ENCODE peak calls at places on chromosomes 3 and 15, in six cellular contexts. N is brain microvascular endothelial cell, I is thoracic aorta, E is HFFc6, W is A549, M is H1. Y is an unnamed sample.

GRCh38 chr3:194070634-194071409 is 65.1 kb upstream of the HES1 start:
- DNase-seq in N (peak), I (peak), E (peak), W (peak), M (no peak), Y (peak)

GRCh38 chr3:160434071-160434470 is 15.5 kb downstream of the TRIM59 start:
- DNase-seq in N (peak), I (no peak), E (peak), W (no peak), M (no peak), Y (no peak)

GRCh38 chr15:73982251-73982962 is 9.7 kb downstream of the STOML1 start:
- DNase-seq in N (peak), I (peak), E (peak), W (no peak), M (no peak), Y (peak)

GRCh38 chr15:91950631-91951384 is 97.3 kb downstream of the SLCO3A1 start:
- DNase-seq in N (no peak), I (no peak), E (no peak), W (no peak), M (no peak), Y (no peak)

GRCh38 chr3:42025388-42026138 is 63.7 kb upstream of the ULK4 start:
- DNase-seq in N (peak), I (peak), E (peak), W (peak), M (no peak), Y (no peak)

GRCh38 chr15:78209646-78210348 is 24.6 kb downstream of the ACSBG1 start:
- DNase-seq in N (no peak), I (no peak), E (no peak), W (no peak), M (no peak), Y (peak)

GRCh38 chr15:58203537-58203936 is 65.4 kb downstream of the AQP9 start:
- DNase-seq in N (peak), I (no peak), E (peak), W (no peak), M (no peak), Y (no peak)

GRCh38 chr3:37686225-37686624 is 175.5 kb upstream of the CTDSPL start:
- DNase-seq in N (no peak), I (no peak), E (no peak), W (no peak), M (no peak), Y (no peak)

GRCh38 chr15:73691398-73691797 is 7.2 kb downstream of the CD276 start:
- DNase-seq in N (peak), I (peak), E (peak), W (no peak), M (no peak), Y (peak)

GRCh38 chr3:184156522-184156955 is 1.4 kb downstream of the DVL3 start:
- DNase-seq in N (peak), I (no peak), E (peak), W (no peak), M (no peak), Y (no peak)

GRCh38 chr3:29827756-29828155 is 546.9 kb downstream of the RBMS3 start:
- DNase-seq in N (no peak), I (no peak), E (peak), W (no peak), M (no peak), Y (no peak)

GRCh38 chr3:192802957-192803899 is 75.9 kb upstream of the FGF12 start:
- DNase-seq in N (peak), I (no peak), E (no peak), W (peak), M (no peak), Y (no peak)

GRCh38 chr3:139227165-139227564 is 116.7 kb upstream of the MRPS22 start:
- DNase-seq in N (no peak), I (no peak), E (no peak), W (no peak), M (no peak), Y (no peak)

GRCh38 chr3:5841609-5842008 is 654.1 kb downstream of the EDEM1 start:
- DNase-seq in N (no peak), I (no peak), E (no peak), W (no peak), M (no peak), Y (no peak)

GRCh38 chr3:47404955-47405790 is 24.4 kb downstream of the PTPN23 start:
- DNase-seq in N (no peak), I (no peak), E (no peak), W (no peak), M (no peak), Y (no peak)

GRCh38 chr15:45795487-45796069 is 160.7 kb downstream of the SQOR start:
- DNase-seq in N (peak), I (no peak), E (peak), W (peak), M (peak), Y (no peak)

GRCh38 chr3:184234671-184235380 is 5.4 kb downstream of the VWA5B2 start:
- DNase-seq in N (no peak), I (no peak), E (no peak), W (no peak), M (no peak), Y (peak)

GRCh38 chr3:144622845-144623244 is 651.2 kb downstream of the DIPK2A start:
- DNase-seq in N (no peak), I (no peak), E (no peak), W (no peak), M (no peak), Y (no peak)

GRCh38 chr15:40767838-40768491 is 1.8 kb upstream of the C15orf62 start:
- DNase-seq in N (no peak), I (no peak), E (no peak), W (no peak), M (no peak), Y (no peak)

GRCh38 chr3:79085166-79085565 is 682.6 kb downstream of the ROBO1 start:
- DNase-seq in N (no peak), I (no peak), E (no peak), W (no peak), M (no peak), Y (no peak)

GRCh38 chr3:14520967-14521366 is 19.2 kb downstream of the GRIP2 start:
- DNase-seq in N (no peak), I (no peak), E (no peak), W (no peak), M (no peak), Y (peak)

GRCh38 chr15:98174286-98174685 is 213.8 kb downstream of the ARRDC4 start:
- DNase-seq in N (no peak), I (no peak), E (peak), W (peak), M (no peak), Y (no peak)

GRCh38 chr3:185401319-185401955 is 38.5 kb downstream of the MAP3K13 start:
- DNase-seq in N (no peak), I (no peak), E (no peak), W (no peak), M (no peak), Y (no peak)

GRCh38 chr3:135134293-135134692 is 339.2 kb downstream of the EPHB1 start:
- DNase-seq in N (no peak), I (no peak), E (no peak), W (no peak), M (no peak), Y (no peak)

GRCh38 chr15:42348083-42348482 is 11.2 kb upstream of the CAPN3 start:
- DNase-seq in N (peak), I (no peak), E (peak), W (no peak), M (no peak), Y (no peak)

GRCh38 chr3:57949779-57950618 is 58.2 kb upstream of the FLNB start:
- DNase-seq in N (no peak), I (no peak), E (peak), W (peak), M (no peak), Y (no peak)

GRCh38 chr15:63338170-63338569 is 43.5 kb downstream of the CA12 start:
- DNase-seq in N (no peak), I (no peak), E (peak), W (no peak), M (no peak), Y (no peak)

GRCh38 chr3:181178991-181179390 is 189.5 kb upstream of the DNAJC19 start:
- DNase-seq in N (no peak), I (no peak), E (no peak), W (no peak), M (no peak), Y (no peak)

GRCh38 chr3:181173227-181173626 is 183.7 kb upstream of the DNAJC19 start:
- DNase-seq in N (no peak), I (no peak), E (no peak), W (no peak), M (no peak), Y (no peak)

DNA sequence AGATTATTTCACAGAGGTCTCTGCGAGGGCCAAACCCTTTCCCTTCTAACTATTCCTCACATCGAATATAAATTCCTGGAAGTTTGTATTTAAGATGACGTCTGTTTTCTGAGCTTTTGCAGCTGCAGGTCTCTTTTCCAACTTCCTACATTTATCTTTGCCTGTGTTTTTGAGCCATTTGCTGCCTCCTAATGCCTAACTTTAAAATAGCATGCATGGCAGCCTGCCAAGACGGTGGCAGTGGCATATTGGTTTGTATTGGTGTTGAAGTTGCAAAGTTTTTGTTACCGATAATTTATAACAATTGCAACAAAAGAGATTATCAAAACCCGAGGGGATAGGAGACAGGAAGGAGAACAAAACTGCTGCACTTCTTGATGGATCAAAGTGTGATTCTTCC is 187.1 kb upstream of the DNAJC19 start:
- DNase-seq in N (peak), I (peak), E (peak), W (peak), M (no peak), Y (no peak)
- TF ChIP-seq CTCF in N (peak), I (no peak), E (peak), W (peak), M (peak), Y (peak)

GRCh38 chr15:68517285-68517711 is 61.5 kb upstream of the CORO2B start:
- DNase-seq in N (no peak), I (no peak), E (peak), W (peak), M (no peak), Y (no peak)
- TF ChIP-seq CTCF in N (peak), I (peak), E (peak), W (no peak), M (peak), Y (no peak)

GRCh38 chr3:62667714-62668113 is 207.5 kb downstream of the CADPS start:
- DNase-seq in N (no peak), I (no peak), E (no peak), W (no peak), M (no peak), Y (no peak)

GRCh38 chr3:62670351-62670750 is 204.9 kb downstream of the CADPS start:
- DNase-seq in N (no peak), I (no peak), E (no peak), W (no peak), M (no peak), Y (no peak)

GRCh38 chr3:62669161-62669560 is 206.1 kb downstream of the CADPS start:
- DNase-seq in N (no peak), I (no peak), E (no peak), W (no peak), M (no peak), Y (no peak)

GRCh38 chr3:62662680-62663079 is 212.5 kb downstream of the CADPS start:
- DNase-seq in N (no peak), I (no peak), E (no peak), W (no peak), M (no peak), Y (no peak)

GRCh38 chr3:62665627-62666433 is 209.4 kb downstream of the CADPS start:
- DNase-seq in N (peak), I (no peak), E (peak), W (peak), M (peak), Y (peak)
- TF ChIP-seq CTCF in N (peak), I (peak), E (peak), W (peak), M (peak), Y (peak)

DNA sequence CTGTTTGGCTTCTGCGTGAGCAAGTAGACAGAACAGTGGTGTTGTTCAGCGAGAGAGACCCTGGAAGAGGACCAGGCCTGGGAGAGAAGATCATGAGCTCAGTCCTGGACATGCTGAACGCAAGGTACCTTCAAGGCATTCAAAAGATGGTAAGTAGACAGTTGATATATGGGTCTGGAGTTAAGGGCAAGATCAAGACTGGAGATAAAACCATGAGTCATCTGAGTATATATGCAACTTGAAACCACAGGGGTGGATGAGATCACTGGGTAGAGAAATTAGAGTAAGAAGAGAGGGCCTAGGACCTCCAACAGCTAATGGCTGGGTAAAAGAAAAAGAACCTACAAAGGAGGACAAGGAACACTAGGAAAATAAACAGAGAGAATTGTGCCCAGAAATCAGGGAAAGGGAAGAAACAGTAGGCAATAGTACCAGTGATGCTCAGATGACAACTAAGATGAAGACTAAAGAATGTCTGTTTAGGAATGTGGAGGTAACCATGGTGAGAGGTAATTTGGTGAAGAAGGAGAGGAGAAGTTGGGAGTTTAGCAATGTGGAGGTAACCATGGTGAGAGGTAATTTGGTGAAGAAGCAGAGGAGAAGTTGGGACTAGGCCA is 343.2 kb upstream of the ADAMTS9 start:
- DNase-seq in N (peak), I (no peak), E (peak), W (peak), M (no peak), Y (no peak)
- TF ChIP-seq CTCF in N (no peak), I (no peak), E (no peak), W (no peak), M (no peak), Y (no peak)

DNA sequence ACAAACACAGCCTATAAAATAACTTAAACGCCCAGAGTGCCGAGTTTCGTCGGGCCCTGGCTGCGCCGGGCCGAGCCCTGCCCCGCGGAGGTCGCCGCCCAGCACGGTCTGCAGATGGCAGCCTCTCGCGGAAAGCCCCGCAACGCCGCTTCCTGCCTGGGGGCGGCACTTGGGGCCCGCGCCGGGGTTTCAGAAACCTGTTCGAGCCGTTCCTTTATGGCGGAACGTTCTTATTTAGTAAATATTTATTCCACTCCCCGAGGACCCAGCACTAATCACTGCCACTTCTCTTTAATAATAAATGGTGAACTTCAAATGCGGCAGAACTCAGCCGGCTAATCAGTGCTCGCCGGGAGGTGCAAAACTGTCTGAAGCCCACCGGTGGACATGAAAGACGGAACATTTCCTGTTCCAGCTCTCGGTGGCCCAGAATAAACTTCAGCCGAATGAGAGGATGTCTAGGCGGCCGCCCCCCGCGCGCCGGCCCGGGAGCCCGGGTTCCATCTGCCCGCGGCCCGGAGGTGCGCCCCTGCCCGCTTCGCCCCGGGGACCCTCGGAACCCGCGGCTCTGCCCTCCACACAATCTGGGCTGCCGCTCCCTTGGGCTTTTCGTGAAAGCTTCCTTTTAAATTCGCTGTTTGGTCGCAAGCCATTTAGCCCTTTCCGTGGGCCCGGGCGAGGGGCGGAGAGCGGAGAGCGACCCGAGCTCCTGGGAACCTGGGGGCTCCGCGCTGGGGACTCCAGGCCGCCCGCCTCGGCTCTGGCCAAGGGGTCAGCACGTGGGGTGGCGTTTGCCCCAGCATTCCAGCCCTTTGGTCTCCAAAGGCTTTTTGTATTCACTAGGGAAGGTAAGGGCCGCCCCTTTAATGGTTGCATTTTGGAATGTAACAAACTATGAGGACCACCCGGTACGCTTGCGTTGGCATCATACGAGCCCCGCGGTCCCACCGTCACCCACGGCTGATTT is 110.8 kb upstream of the ATP11B start:
- DNase-seq in N (peak), I (no peak), E (no peak), W (peak), M (no peak), Y (peak)
- TF ChIP-seq CTCF in N (peak), I (peak), E (peak), W (no peak), M (peak), Y (peak)

GRCh38 chr3:70722018-70722417 is 409.6 kb upstream of the MDFIC2 start:
- DNase-seq in N (no peak), I (no peak), E (no peak), W (no peak), M (no peak), Y (no peak)

GRCh38 chr3:70712449-70713082 is 400.1 kb upstream of the MDFIC2 start:
- DNase-seq in N (no peak), I (no peak), E (no peak), W (no peak), M (no peak), Y (no peak)

GRCh38 chr3:70716832-70717231 is 404.4 kb upstream of the MDFIC2 start:
- DNase-seq in N (peak), I (no peak), E (peak), W (no peak), M (no peak), Y (no peak)
- TF ChIP-seq CTCF in N (peak), I (peak), E (peak), W (peak), M (no peak), Y (peak)

GRCh38 chr15:96586901-96587300 is 256.4 kb downstream of the NR2F2 start:
- DNase-seq in N (no peak), I (no peak), E (no peak), W (no peak), M (no peak), Y (no peak)

GRCh38 chr15:96582473-96582872 is 252.0 kb downstream of the NR2F2 start:
- DNase-seq in N (no peak), I (no peak), E (no peak), W (no peak), M (no peak), Y (no peak)

GRCh38 chr15:96583671-96584070 is 253.2 kb downstream of the NR2F2 start:
- DNase-seq in N (no peak), I (no peak), E (no peak), W (no peak), M (no peak), Y (no peak)

GRCh38 chr15:96585634-96586386 is 255.3 kb downstream of the NR2F2 start:
- DNase-seq in N (no peak), I (no peak), E (peak), W (no peak), M (no peak), Y (no peak)
- TF ChIP-seq CTCF in N (peak), I (no peak), E (peak), W (no peak), M (no peak), Y (peak)

Y was measured in RWPE2.